ENCODE peak calls at places on chromosome 15, in nine cellular contexts. M, T, G, N, P, D, Z, Y and F are unnamed samples.
A peak's percentile ranks its signal among the peaks of the same experiment; 100 is the strongest.

GRCh38 chr15:99137877-99138276 is 33.0 kb downstream of the SYNM start:
- DNase-seq in M (no peak), T (no peak), G (no peak), N (no peak), P (no peak), D (no peak), Z (no peak), Y (no peak), F (no peak)

GRCh38 chr15:100635406-100636071 is 33.1 kb downstream of the ASB7 start:
- DNase-seq in M (no peak), T (no peak), G (no peak), N (no peak), P (no peak), D (no peak), Z (no peak), Y (no peak), F (no peak)

GRCh38 chr15:41925209-41925608 is 31.4 kb upstream of the SPTBN5 start:
- DNase-seq in M (no peak), T (no peak), G (no peak), N (no peak), P (no peak), D (no peak), Z (no peak), Y (no peak), F (peak; percentile 1)

GRCh38 chr15:37204698-37205097 is 104.3 kb upstream of the MEIS2 start:
- DNase-seq in M (no peak), T (no peak), G (no peak), N (no peak), P (no peak), D (no peak), Z (no peak), Y (no peak), F (no peak)

GRCh38 chr15:67480741-67481140 is 40.2 kb upstream of the C15orf61 start:
- DNase-seq in M (no peak), T (no peak), G (peak; percentile 37), N (no peak), P (no peak), D (no peak), Z (no peak), Y (no peak), F (no peak)

GRCh38 chr15:70020229-70020628 is 77.5 kb downstream of the TLE3 start:
- DNase-seq in M (no peak), T (no peak), G (no peak), N (no peak), P (no peak), D (no peak), Z (no peak), Y (no peak), F (no peak)

GRCh38 chr15:100339999-100340398 is 1.8 kb downstream of the ADAMTS17 start:
- DNase-seq in M (no peak), T (no peak), G (no peak), N (peak; percentile 56), P (no peak), D (no peak), Z (no peak), Y (no peak), F (no peak)

GRCh38 chr15:53209396-53210042 is 419.4 kb upstream of the ONECUT1 start:
- DNase-seq in M (no peak), T (no peak), G (no peak), N (no peak), P (no peak), D (no peak), Z (no peak), Y (no peak), F (no peak)

GRCh38 chr15:67836134-67836455 is 3.8 kb downstream of the RNU6-1 start:
- DNase-seq in M (no peak), T (no peak), G (no peak), N (no peak), P (no peak), D (no peak), Z (no peak), Y (no peak), F (no peak)

GRCh38 chr15:57112178-57112577 is 193.7 kb downstream of the TCF12 start:
- DNase-seq in M (no peak), T (no peak), G (no peak), N (no peak), P (no peak), D (peak; percentile 65), Z (no peak), Y (no peak), F (no peak)

GRCh38 chr15:44340410-44340809 is 51.9 kb downstream of the GOLM2 start:
- DNase-seq in M (no peak), T (no peak), G (peak; percentile 53), N (no peak), P (no peak), D (no peak), Z (peak; percentile 72), Y (no peak), F (no peak)

GRCh38 chr15:25545017-25545416 is 106.2 kb upstream of the UBE3A start:
- DNase-seq in M (no peak), T (no peak), G (no peak), N (no peak), P (no peak), D (no peak), Z (no peak), Y (no peak), F (no peak)

GRCh38 chr15:88745696-88746095 is 57.5 kb upstream of the ACAN start:
- DNase-seq in M (no peak), T (no peak), G (peak; percentile 19), N (no peak), P (no peak), D (no peak), Z (peak; percentile 58), Y (no peak), F (no peak)

DNA sequence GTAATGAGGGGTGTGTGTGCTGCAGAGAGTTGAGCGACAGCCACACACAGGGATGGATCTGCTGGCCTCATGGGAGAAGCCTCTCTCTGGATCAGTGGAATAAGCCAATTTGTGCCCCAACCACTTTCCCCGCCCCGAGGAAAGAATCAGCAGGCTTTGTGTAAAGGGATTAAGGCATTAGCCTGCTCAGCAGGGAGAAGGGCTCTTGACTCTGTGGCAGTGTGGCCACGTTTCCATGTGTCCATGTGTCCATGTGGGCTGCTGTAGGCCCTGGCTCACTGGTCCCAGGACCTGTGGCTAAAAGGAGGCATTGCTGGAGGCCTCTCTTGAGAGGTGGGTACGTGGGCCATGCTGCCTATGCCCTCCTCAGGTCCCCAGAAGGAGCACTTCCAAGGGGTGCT is 104.7 kb downstream of the HMG20A start:
- DNase-seq in M (no peak), T (no peak), G (no peak), N (no peak), P (no peak), D (no peak), Z (no peak), Y (no peak), F (peak; percentile 39)
- H3K4me3 ChIP-seq in M (no peak overlapping the region), T (no peak overlapping the region), G (no peak overlapping the region), N (no peak overlapping the region), P (no peak overlapping the region), D (no peak overlapping the region), Z (no peak overlapping the region), Y (no peak overlapping the region), F (no peak overlapping the region)

GRCh38 chr15:85785887-85786777 is 8.6 kb downstream of the KLHL25 start:
- DNase-seq in M (no peak), T (peak; percentile 20), G (no peak), N (no peak), P (no peak), D (peak; percentile 89), Z (peak; percentile 46), Y (peak; percentile 70), F (no peak)
- H3K4me3 ChIP-seq in M (no peak overlapping the region), T (peak overlapping the region; percentile 53), G (no peak overlapping the region), N (no peak overlapping the region), P (no peak overlapping the region), D (peak overlapping the region; percentile 40), Z (no peak overlapping the region), Y (peak overlapping the region; percentile 8), F (no peak overlapping the region)

GRCh38 chr15:77094397-77095030 is 23.6 kb upstream of the TSPAN3 start:
- DNase-seq in M (no peak), T (no peak), G (no peak), N (no peak), P (no peak), D (no peak), Z (no peak), Y (no peak), F (no peak)
- H3K4me3 ChIP-seq in M (no peak overlapping the region), T (no peak overlapping the region), G (no peak overlapping the region), N (no peak overlapping the region), P (no peak overlapping the region), D (no peak overlapping the region), Z (no peak overlapping the region), Y (no peak overlapping the region), F (no peak overlapping the region)

DNA sequence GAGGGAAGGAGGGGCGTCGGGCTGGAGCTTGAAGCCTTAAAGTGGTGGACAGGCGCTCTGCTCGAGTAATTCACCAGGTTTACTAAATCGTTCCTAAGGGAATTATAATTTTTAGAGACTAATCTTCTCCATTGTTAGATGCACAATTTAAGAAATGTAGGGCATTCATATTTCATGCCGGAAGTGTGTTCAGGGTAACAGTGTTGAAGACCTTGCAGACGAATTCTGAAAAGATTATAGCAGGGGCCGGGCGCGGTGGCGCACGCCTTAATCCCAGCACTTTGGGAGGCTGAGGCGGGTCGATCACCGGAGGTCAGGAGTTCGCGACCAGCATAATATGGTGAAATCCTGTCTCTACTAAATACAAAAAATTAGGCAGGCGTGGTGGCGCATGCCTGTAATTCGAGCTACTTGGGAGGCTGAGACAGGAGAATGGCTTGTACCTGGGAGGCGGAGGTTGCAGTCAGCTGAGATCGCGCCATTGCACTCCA is 365 bp upstream of the GTF2A2 start:
- DNase-seq in M (peak; percentile 20), T (no peak), G (no peak), N (no peak), P (no peak), D (no peak), Z (no peak), Y (peak; percentile 88), F (no peak)
- H3K4me3 ChIP-seq in M (peak overlapping the region; percentile 84), T (peak overlapping the region; percentile 96), G (peak overlapping the region; percentile 92), N (peak overlapping the region; percentile 31), P (peak overlapping the region; percentile 81), D (peak overlapping the region; percentile 98), Z (peak overlapping the region; percentile 98), Y (peak overlapping the region; percentile 92), F (peak overlapping the region; percentile 93)

GRCh38 chr15:74643368-74644204 is 27.9 kb downstream of the CLK3 start:
- DNase-seq in M (no peak), T (no peak), G (no peak), N (no peak), P (no peak), D (no peak), Z (no peak), Y (no peak), F (no peak)
- H3K4me3 ChIP-seq in M (no peak overlapping the region), T (no peak overlapping the region), G (no peak overlapping the region), N (no peak overlapping the region), P (no peak overlapping the region), D (no peak overlapping the region), Z (no peak overlapping the region), Y (no peak overlapping the region), F (no peak overlapping the region)

GRCh38 chr15:58568157-58568571 is 136.4 kb downstream of the LIPC start:
- DNase-seq in M (no peak), T (no peak), G (no peak), N (no peak), P (no peak), D (no peak), Z (no peak), Y (no peak), F (no peak)
- H3K4me3 ChIP-seq in M (no peak overlapping the region), T (no peak overlapping the region), G (no peak overlapping the region), N (no peak overlapping the region), P (no peak overlapping the region), D (no peak overlapping the region), Z (no peak overlapping the region), Y (no peak overlapping the region), F (no peak overlapping the region)

GRCh38 chr15:59369597-59369996 is 3.1 kb downstream of the MYO1E start:
- DNase-seq in M (no peak), T (no peak), G (no peak), N (no peak), P (no peak), D (no peak), Z (no peak), Y (no peak), F (no peak)
- H3K4me3 ChIP-seq in M (no peak overlapping the region), T (no peak overlapping the region), G (no peak overlapping the region), N (no peak overlapping the region), P (no peak overlapping the region), D (no peak overlapping the region), Z (no peak overlapping the region), Y (no peak overlapping the region), F (no peak overlapping the region)